ENCODE peak calls at places on chromosomes 11 and 22, in ten cellular contexts. Y is NCI-H1417; Q is CD4-positive, CD25-positive, alpha-beta regulatory T cell; H is stimulated activated naive B cell treated with anti-CD40 and anti-IgM and Interleukin-4, amounts not matched to agents 10 μg/mL and 1 μg/mL and 100 μg/mL, for 72 hours; N is germinal center; T is AG08395; F is KBM-7; P is GM04504; R is activated CD8-positive, alpha-beta T cell treated with anti-CD3 and anti-CD28 coated beads for 36 hours; I is CD8-positive, alpha-beta memory T cell. G is an unnamed sample.

GRCh38 chr11:69513663-69514062 is 32.2 kb downstream of the LINC01488 start:
- DNase-seq in Y (no peak), Q (no peak), H (no peak), N (no peak), T (no peak), F (no peak), P (no peak), R (no peak), I (no peak), G (no peak)

GRCh38 chr11:88102595-88102929 is 72.7 kb downstream of the RAB38 start:
- DNase-seq in Y (no peak), Q (no peak), H (no peak), N (no peak), T (peak; percentile 12), F (no peak), P (no peak), R (no peak), I (no peak), G (no peak)

GRCh38 chr22:32697331-32697995 is 104.0 kb upstream of the TIMP3 start:
- DNase-seq in Y (no peak), Q (no peak), H (no peak), N (no peak), T (no peak), F (no peak), P (no peak), R (no peak), I (no peak), G (no peak)

GRCh38 chr11:83361831-83362230 is 75.7 kb upstream of the CCDC90B start:
- DNase-seq in Y (no peak), Q (no peak), H (no peak), N (no peak), T (no peak), F (no peak), P (no peak), R (no peak), I (no peak), G (no peak)

GRCh38 chr11:94127632-94128031 is 1.0 kb upstream of the PANX1 start:
- DNase-seq in Y (no peak), Q (no peak), H (no peak), N (no peak), T (no peak), F (no peak), P (no peak), R (no peak), I (no peak), G (no peak)

GRCh38 chr22:44839721-44840120 is 87.3 kb downstream of the ARHGAP8 start:
- DNase-seq in Y (no peak), Q (no peak), H (no peak), N (no peak), T (no peak), F (no peak), P (no peak), R (no peak), I (no peak), G (no peak)

GRCh38 chr11:125954945-125955640 is 9.2 kb downstream of the VSIG10L2 start:
- DNase-seq in Y (no peak), Q (no peak), H (no peak), N (no peak), T (no peak), F (no peak), P (no peak), R (no peak), I (no peak), G (no peak)

GRCh38 chr22:49847751-49848689 is 5.6 kb upstream of the ZBED4 start:
- DNase-seq in Y (no peak), Q (no peak), H (no peak), N (no peak), T (no peak), F (peak; percentile 58), P (no peak), R (no peak), I (no peak), G (no peak)

GRCh38 chr22:29700949-29701927 is 18.6 kb upstream of the CABP7 start:
- DNase-seq in Y (peak; percentile 37), Q (peak; percentile 96), H (peak; percentile 9), N (peak; percentile 55), T (no peak), F (peak; percentile 59), P (no peak), R (peak; percentile 46), I (no peak), G (no peak)

GRCh38 chr11:112167145-112167544 is at the start of gene TEX12:
- DNase-seq in Y (no peak), Q (no peak), H (no peak), N (no peak), T (no peak), F (no peak), P (no peak), R (no peak), I (no peak), G (no peak)

GRCh38 chr11:9214765-9215164 is 50.4 kb downstream of the DENND5A start:
- DNase-seq in Y (no peak), Q (no peak), H (no peak), N (no peak), T (no peak), F (no peak), P (no peak), R (no peak), I (no peak), G (no peak)

GRCh38 chr11:65437436-65438227 is 15.0 kb downstream of the NEAT1 start:
- DNase-seq in Y (no peak), Q (peak; percentile 16), H (no peak), N (no peak), T (no peak), F (peak; percentile 25), P (no peak), R (no peak), I (no peak), G (no peak)

GRCh38 chr11:65185166-65185565 is 3.4 kb downstream of the CAPN1 start:
- DNase-seq in Y (no peak), Q (no peak), H (no peak), N (no peak), T (no peak), F (no peak), P (no peak), R (no peak), I (no peak), G (no peak)

GRCh38 chr11:66653123-66653522 is 14.6 kb downstream of the RBM4 start:
- DNase-seq in Y (no peak), Q (no peak), H (no peak), N (no peak), T (no peak), F (no peak), P (no peak), R (no peak), I (no peak), G (no peak)

GRCh38 chr11:120226242-120226641 is 13.7 kb upstream of the POU2F3 start:
- DNase-seq in Y (no peak), Q (no peak), H (no peak), N (no peak), T (no peak), F (no peak), P (no peak), R (no peak), I (no peak), G (no peak)

GRCh38 chr22:44862981-44863860 is 110.8 kb downstream of the ARHGAP8 start:
- DNase-seq in Y (no peak), Q (no peak), H (no peak), N (no peak), T (no peak), F (no peak), P (no peak), R (peak; percentile 4), I (no peak), G (no peak)

GRCh38 chr11:43377380-43377779 is 18.7 kb downstream of the TTC17 start:
- DNase-seq in Y (no peak), Q (no peak), H (no peak), N (no peak), T (no peak), F (no peak), P (no peak), R (no peak), I (no peak), G (no peak)

GRCh38 chr11:14643697-14644395 is at the start of gene PDE3B:
- DNase-seq in Y (peak; percentile 86), Q (peak; percentile 85), H (peak; percentile 48), N (peak; percentile 68), T (peak; percentile 38), F (peak; percentile 74), P (no peak), R (peak; percentile 87), I (peak; percentile 70), G (peak; percentile 53)

GRCh38 chr11:119055901-119056300 is 1.1 kb downstream of the HYOU1 start:
- DNase-seq in Y (no peak), Q (peak; percentile 55), H (no peak), N (no peak), T (peak; percentile 48), F (peak; percentile 55), P (no peak), R (peak; percentile 30), I (no peak), G (no peak)

GRCh38 chr11:24295360-24295759 is 201.5 kb upstream of the LUZP2 start:
- DNase-seq in Y (no peak), Q (no peak), H (no peak), N (no peak), T (no peak), F (no peak), P (no peak), R (no peak), I (no peak), G (no peak)

GRCh38 chr11:1863352-1864215 is 10.7 kb downstream of the LSP1 start:
- DNase-seq in Y (no peak), Q (no peak), H (no peak), N (no peak), T (peak; percentile 97), F (peak; percentile 51), P (peak; percentile 84), R (no peak), I (no peak), G (peak; percentile 4)

GRCh38 chr11:27244900-27245299 is 118.1 kb downstream of the CCDC34 start:
- DNase-seq in Y (no peak), Q (no peak), H (no peak), N (no peak), T (no peak), F (no peak), P (no peak), R (no peak), I (no peak), G (no peak)

GRCh38 chr11:39786682-39787081 is 1672.8 kb downstream of the LRRC4C start:
- DNase-seq in Y (no peak), Q (no peak), H (no peak), N (no peak), T (no peak), F (no peak), P (no peak), R (no peak), I (no peak), G (no peak)